ENCODE peak calls at places on chromosomes 4 and X, in six cellular contexts. N, C, W, L, T and E are unnamed samples.

GRCh38 chr4:69649629-69650028 is 3.4 kb downstream of the UGT2A1 start:
- DNase-seq in N (no peak), C (no peak), W (no peak), L (no peak), T (no peak), E (no peak)

GRCh38 chr4:83114576-83114975 is at the start of gene PLAC8:
- DNase-seq in N (no peak), C (no peak), W (peak), L (no peak), T (no peak), E (peak)

GRCh38 chrX:152928761-152929400 is 31.0 kb downstream of the ZNF185 start:
- DNase-seq in N (no peak), C (no peak), W (no peak), L (no peak), T (no peak), E (no peak)

GRCh38 chr4:5787311-5787710 is 76.3 kb downstream of the EVC start:
- DNase-seq in N (no peak), C (peak), W (no peak), L (no peak), T (peak), E (no peak)

GRCh38 chr4:140213736-140214135 is 59.8 kb upstream of the MAML3 start:
- DNase-seq in N (no peak), C (no peak), W (no peak), L (no peak), T (no peak), E (no peak)

GRCh38 chr4:78439328-78439727 is 112.2 kb upstream of the ANXA3 start:
- DNase-seq in N (no peak), C (no peak), W (no peak), L (no peak), T (no peak), E (no peak)

GRCh38 chr4:159163522-159163921 is 60.6 kb downstream of the RAPGEF2 start:
- DNase-seq in N (no peak), C (no peak), W (no peak), L (no peak), T (no peak), E (no peak)

GRCh38 chr4:130071746-130072145 is 975.8 kb downstream of the C4orf33 start:
- DNase-seq in N (no peak), C (no peak), W (no peak), L (no peak), T (no peak), E (no peak)